ENCODE peak calls at places on chromosomes 3 and 15, in nine cellular contexts. N is GM23338, S is stomach, M is GM12892, D is transverse colon, Y is K562, T is GM12891, A is HL-60, I is breast epithelium. W is an unnamed sample.

GRCh38 chr3:141913150-141913811 is 36.8 kb downstream of the ATP1B3 start:
- DNase-seq in N (peak; percentile 78), S (no peak), M (no peak), D (peak; percentile 39), Y (peak; percentile 72), T (no peak), A (peak; percentile 72), I (no peak), W (no peak)

GRCh38 chr15:74787251-74788041 is 5.6 kb downstream of the CSK start:
- DNase-seq in N (peak; percentile 90), S (peak; percentile 72), M (peak; percentile 70), D (peak; percentile 88), Y (peak; percentile 77), T (peak; percentile 70), A (peak; percentile 99), I (peak; percentile 62), W (peak; percentile 24)

GRCh38 chr3:81249540-81250029 is 511.9 kb downstream of the GBE1 start:
- DNase-seq in N (peak; percentile 15), S (no peak), M (no peak), D (no peak), Y (no peak), T (no peak), A (no peak), I (no peak), W (no peak)

GRCh38 chr3:81985996-81986723 is 224.7 kb upstream of the GBE1 start:
- DNase-seq in N (peak; percentile 55), S (no peak), M (no peak), D (no peak), Y (peak; percentile 19), T (no peak), A (no peak), I (no peak), W (no peak)

GRCh38 chr3:18825586-18826157 is 322.6 kb upstream of the KCNH8 start:
- DNase-seq in N (no peak), S (no peak), M (no peak), D (no peak), Y (no peak), T (no peak), A (no peak), I (no peak), W (no peak)

GRCh38 chr3:103991461-103992115 is 1375.1 kb upstream of the ALCAM start:
- DNase-seq in N (peak; percentile 75), S (no peak), M (no peak), D (no peak), Y (no peak), T (no peak), A (no peak), I (no peak), W (no peak)

GRCh38 chr3:105878061-105878460 is 9.2 kb upstream of the CBLB start:
- DNase-seq in N (peak; percentile 10), S (no peak), M (no peak), D (no peak), Y (no peak), T (no peak), A (no peak), I (no peak), W (no peak)

GRCh38 chr3:31196881-31197364 is 302.5 kb upstream of the GADL1 start:
- DNase-seq in N (peak; percentile 25), S (no peak), M (no peak), D (no peak), Y (no peak), T (no peak), A (no peak), I (peak; percentile 70), W (no peak)

GRCh38 chr15:79283252-79284048 is 928 bp downstream of the ANKRD34C start:
- DNase-seq in N (peak; percentile 89), S (no peak), M (peak; percentile 45), D (no peak), Y (peak; percentile 32), T (peak; percentile 37), A (peak; percentile 4), I (no peak), W (no peak)

GRCh38 chr3:48432411-48433371 is 2.8 kb upstream of the PLXNB1 start:
- DNase-seq in N (peak; percentile 92), S (no peak), M (peak; percentile 23), D (peak; percentile 25), Y (no peak), T (no peak), A (peak; percentile 16), I (no peak), W (no peak)

GRCh38 chr15:78455749-78456148 is 17.7 kb downstream of the IREB2 start:
- DNase-seq in N (no peak), S (no peak), M (no peak), D (no peak), Y (peak; percentile 31), T (no peak), A (no peak), I (no peak), W (no peak)

GRCh38 chr3:38007754-38008090 is 17.1 kb downstream of the VILL start:
- DNase-seq in N (no peak), S (no peak), M (no peak), D (no peak), Y (no peak), T (no peak), A (no peak), I (no peak), W (no peak)

GRCh38 chr3:38008191-38008701 is 17.7 kb downstream of the VILL start:
- DNase-seq in N (no peak), S (no peak), M (no peak), D (no peak), Y (no peak), T (no peak), A (no peak), I (no peak), W (no peak)

GRCh38 chr3:38011111-38011510 is 18.3 kb downstream of the PLCD1 start:
- DNase-seq in N (no peak), S (no peak), M (no peak), D (no peak), Y (no peak), T (no peak), A (no peak), I (no peak), W (no peak)

GRCh38 chr3:38009807-38010591 is 19.4 kb downstream of the VILL start:
- DNase-seq in N (no peak), S (no peak), M (no peak), D (no peak), Y (no peak), T (no peak), A (no peak), I (no peak), W (no peak)

GRCh38 chr3:38008971-38009580 is 18.5 kb downstream of the VILL start:
- DNase-seq in N (no peak), S (no peak), M (no peak), D (no peak), Y (no peak), T (no peak), A (no peak), I (no peak), W (no peak)
- TF ChIP-seq POLR2AphosphoS5 in N (no peak), S (no peak), M (no peak), D (no peak), Y (no peak), T (no peak), A (no peak), I (no peak), W (no peak)

DNA sequence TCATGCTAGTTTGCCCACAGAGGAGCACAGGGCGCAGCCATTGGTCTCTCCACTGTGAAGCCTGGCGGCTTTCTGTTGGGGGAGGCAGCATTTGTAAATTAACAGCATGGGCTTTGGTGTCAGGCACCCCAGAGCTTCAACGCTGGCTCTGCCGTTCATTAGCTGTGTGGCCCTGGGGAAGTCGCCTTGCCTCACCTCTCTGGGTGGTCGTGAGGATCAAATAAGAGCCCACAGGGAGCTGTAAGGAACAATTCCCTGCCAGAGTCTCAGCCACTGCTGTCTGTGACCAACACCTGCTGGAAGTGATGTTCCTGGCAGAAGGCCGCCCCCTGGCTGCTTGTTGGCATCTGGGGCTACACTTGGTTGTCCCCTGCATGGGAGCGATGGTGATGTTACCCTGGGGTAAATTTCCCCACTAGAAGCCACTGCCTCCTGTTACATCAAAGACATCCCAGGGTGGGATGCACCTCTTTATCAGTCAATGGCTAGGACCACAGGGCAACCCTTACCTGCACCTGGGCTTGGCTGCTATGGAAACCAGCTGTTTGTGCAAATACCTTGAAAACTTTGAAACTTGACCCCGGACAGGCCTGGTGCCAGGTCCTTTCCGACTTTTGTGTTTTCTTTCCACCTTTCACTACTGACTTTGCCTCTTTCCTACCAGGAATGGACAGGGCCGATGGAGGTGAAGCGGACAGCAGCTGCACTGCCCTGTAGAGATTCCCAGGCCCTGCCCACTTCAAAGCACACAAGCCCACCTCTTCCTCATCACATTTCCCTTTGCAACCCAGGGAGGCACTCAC is 36.9 kb downstream of the DNASE1L3 start:
- DNase-seq in N (peak; percentile 77), S (peak; percentile 69), M (peak; percentile 47), D (peak; percentile 48), Y (peak; percentile 61), T (peak; percentile 43), A (peak; percentile 50), I (peak; percentile 50), W (no peak)
- TF ChIP-seq POLR2AphosphoS5 in N (no peak), S (no peak), M (no peak), D (no peak), Y (no peak), T (no peak), A (no peak), I (no peak), W (no peak)

GRCh38 chr3:20040476-20041196 is 390 bp downstream of the KAT2B start:
- DNase-seq in N (peak; percentile 81), S (peak; percentile 75), M (peak; percentile 58), D (peak; percentile 85), Y (peak; percentile 95), T (peak; percentile 55), A (peak; percentile 86), I (peak; percentile 51), W (no peak)
- TF ChIP-seq POLR2AphosphoS5 in N (no peak), S (peak; percentile 53), M (no peak), D (peak; percentile 40), Y (no peak), T (no peak), A (no peak), I (peak; percentile 33), W (no peak)

DNA sequence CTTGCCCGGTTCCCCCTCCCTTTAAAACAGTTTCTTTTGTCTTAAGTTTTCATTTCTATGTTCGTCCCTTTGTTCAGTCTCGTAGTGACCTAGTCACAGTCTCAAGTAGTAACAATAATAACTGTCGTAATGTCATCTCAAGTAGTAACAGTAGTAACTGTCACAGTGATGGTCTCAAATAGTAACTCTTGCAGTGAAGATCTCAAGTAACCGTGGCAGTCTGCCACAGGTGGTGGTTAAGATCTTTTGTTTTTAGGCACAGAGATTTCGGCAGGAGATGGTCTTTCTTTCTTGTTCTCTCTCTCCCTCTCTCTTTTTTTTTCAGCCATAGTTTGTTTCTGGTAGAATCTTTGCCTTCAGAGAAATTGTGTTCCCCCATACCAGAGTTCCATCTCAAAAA is 656.0 kb upstream of the SGO1 start:
- DNase-seq in N (no peak), S (no peak), M (no peak), D (no peak), Y (no peak), T (no peak), A (no peak), I (no peak), W (no peak)
- TF ChIP-seq POLR2AphosphoS5 in N (no peak), S (no peak), M (no peak), D (no peak), Y (no peak), T (no peak), A (no peak), I (no peak), W (no peak)